ENCODE peak calls at places on chromosome 17, in nine cellular contexts. X, S, K, Z, A, B, U, I and R are unnamed samples.

GRCh38 chr17:78360371-78361226 is 722 bp upstream of the SOCS3 start:
- DNase-seq in X (no peak), S (peak; percentile 86), K (peak; percentile 97), Z (peak; percentile 88), A (peak; percentile 94), B (peak; percentile 89), U (no peak), I (peak; percentile 80), R (peak; percentile 97)

GRCh38 chr17:82489117-82489516 is 30.4 kb upstream of the FOXK2 start:
- DNase-seq in X (no peak), S (no peak), K (no peak), Z (no peak), A (peak; percentile 58), B (peak; percentile 14), U (no peak), I (no peak), R (no peak)

GRCh38 chr17:32732296-32732642 is 144.7 kb downstream of the MYO1D start:
- DNase-seq in X (no peak), S (no peak), K (no peak), Z (no peak), A (no peak), B (no peak), U (no peak), I (no peak), R (no peak)

GRCh38 chr17:28338056-28338768 is 2.7 kb downstream of the TNFAIP1 start:
- DNase-seq in X (peak; percentile 21), S (no peak), K (no peak), Z (no peak), A (peak; percentile 83), B (no peak), U (no peak), I (no peak), R (no peak)

GRCh38 chr17:3762922-3763776 is 37.8 kb downstream of the ITGAE start:
- DNase-seq in X (no peak), S (no peak), K (peak; percentile 29), Z (no peak), A (no peak), B (no peak), U (no peak), I (peak; percentile 22), R (no peak)

GRCh38 chr17:4950757-4951204 is at the start of gene ENO3:
- DNase-seq in X (no peak), S (no peak), K (no peak), Z (no peak), A (no peak), B (no peak), U (no peak), I (no peak), R (no peak)

GRCh38 chr17:18319604-18320256 is 4.6 kb downstream of the SMCR8 start:
- DNase-seq in X (peak; percentile 47), S (no peak), K (no peak), Z (peak; percentile 35), A (no peak), B (peak; percentile 67), U (no peak), I (peak; percentile 70), R (no peak)

GRCh38 chr17:45784583-45785372 is 658 bp downstream of the CRHR1 start:
- DNase-seq in X (no peak), S (no peak), K (no peak), Z (peak; percentile 46), A (no peak), B (peak; percentile 29), U (no peak), I (peak; percentile 74), R (peak; percentile 48)

GRCh38 chr17:69218986-69219385 is 9.6 kb downstream of the ABCA10 start:
- DNase-seq in X (no peak), S (no peak), K (no peak), Z (no peak), A (no peak), B (peak; percentile 42), U (no peak), I (no peak), R (no peak)

GRCh38 chr17:69208640-69209039 is 20.0 kb downstream of the ABCA10 start:
- DNase-seq in X (no peak), S (no peak), K (no peak), Z (no peak), A (no peak), B (no peak), U (no peak), I (no peak), R (no peak)

DNA sequence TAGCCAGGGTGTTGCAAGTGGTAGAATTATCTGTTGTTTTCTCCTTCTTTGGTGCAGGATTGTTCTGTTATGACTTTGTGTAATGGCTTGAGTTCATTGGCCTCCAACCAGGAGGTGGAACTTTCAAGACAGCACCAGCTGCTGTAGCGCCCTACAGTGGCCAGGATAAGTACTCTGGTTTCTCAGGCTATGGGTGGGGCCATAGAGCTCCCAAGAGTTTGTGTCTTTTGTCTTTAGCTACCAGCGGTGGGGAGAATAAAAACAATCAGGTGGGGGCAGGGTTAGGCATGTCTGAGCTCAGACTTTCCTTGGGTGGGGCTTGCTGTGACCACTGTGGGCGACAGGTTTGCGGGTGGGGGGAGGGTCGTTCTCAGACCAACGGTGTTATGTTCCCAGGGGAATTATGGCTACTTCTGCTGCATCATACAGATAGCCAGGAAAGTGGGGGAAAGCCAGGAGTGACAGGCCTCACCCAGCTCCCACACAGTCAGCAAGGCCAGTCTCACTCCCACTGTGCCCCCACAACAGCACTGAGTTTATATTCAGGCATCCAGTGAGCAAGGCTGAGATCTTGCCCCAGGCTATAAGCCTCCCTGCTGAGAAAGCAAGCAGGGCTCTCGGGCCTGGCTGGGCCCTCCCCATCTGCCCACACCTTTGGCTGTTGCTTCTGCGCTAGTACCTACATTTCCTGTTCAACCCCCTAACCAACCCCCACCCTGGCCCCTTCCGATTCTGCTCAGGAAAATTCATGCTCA is 15.4 kb downstream of the ABCA10 start:
- DNase-seq in X (no peak), S (no peak), K (no peak), Z (no peak), A (no peak), B (peak; percentile 4), U (no peak), I (peak; percentile 4), R (no peak)
- TF ChIP-seq CTCF in X (no peak), S (no peak), K (no peak), Z (no peak), A (no peak), B (no peak), U (no peak), I (no peak), R (no peak)

DNA sequence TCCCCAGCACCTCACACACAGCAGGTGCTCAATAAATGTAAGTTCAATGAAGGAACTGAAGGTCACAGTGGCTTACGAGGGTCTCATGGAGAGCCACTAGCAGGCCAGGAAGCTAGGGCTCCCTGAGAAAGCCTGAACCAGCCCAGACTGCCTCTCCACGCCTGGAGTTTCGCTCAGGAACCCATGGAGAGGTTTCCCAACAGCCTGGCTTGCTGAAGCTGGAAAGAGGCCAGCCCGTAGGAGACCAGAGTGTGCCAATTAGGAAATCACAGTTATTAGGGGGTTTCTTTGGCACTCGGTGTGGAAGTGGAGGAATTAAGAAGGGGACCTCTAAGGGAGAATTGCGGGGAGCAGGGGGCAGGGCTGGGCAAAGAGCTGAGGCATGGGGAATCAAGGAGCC is 36.3 kb upstream of the CACNG1 start:
- DNase-seq in X (no peak), S (no peak), K (no peak), Z (no peak), A (no peak), B (no peak), U (no peak), I (no peak), R (no peak)
- TF ChIP-seq CTCF in X (no peak), S (no peak), K (no peak), Z (no peak), A (no peak), B (no peak), U (no peak), I (no peak), R (no peak)

GRCh38 chr17:58626905-58627304 is 64.9 kb downstream of the TEX14 start:
- DNase-seq in X (no peak), S (no peak), K (no peak), Z (peak; percentile 29), A (no peak), B (no peak), U (no peak), I (peak; percentile 34), R (no peak)

GRCh38 chr17:58630883-58631522 is 60.8 kb downstream of the TEX14 start:
- DNase-seq in X (no peak), S (no peak), K (no peak), Z (peak; percentile 36), A (peak; percentile 6), B (no peak), U (no peak), I (no peak), R (no peak)

GRCh38 chr17:58637011-58637570 is 54.8 kb downstream of the TEX14 start:
- DNase-seq in X (no peak), S (no peak), K (no peak), Z (no peak), A (no peak), B (no peak), U (no peak), I (no peak), R (no peak)

GRCh38 chr17:58632324-58633314 is 59.2 kb downstream of the TEX14 start:
- DNase-seq in X (no peak), S (no peak), K (no peak), Z (no peak), A (no peak), B (no peak), U (no peak), I (peak; percentile 12), R (no peak)

DNA sequence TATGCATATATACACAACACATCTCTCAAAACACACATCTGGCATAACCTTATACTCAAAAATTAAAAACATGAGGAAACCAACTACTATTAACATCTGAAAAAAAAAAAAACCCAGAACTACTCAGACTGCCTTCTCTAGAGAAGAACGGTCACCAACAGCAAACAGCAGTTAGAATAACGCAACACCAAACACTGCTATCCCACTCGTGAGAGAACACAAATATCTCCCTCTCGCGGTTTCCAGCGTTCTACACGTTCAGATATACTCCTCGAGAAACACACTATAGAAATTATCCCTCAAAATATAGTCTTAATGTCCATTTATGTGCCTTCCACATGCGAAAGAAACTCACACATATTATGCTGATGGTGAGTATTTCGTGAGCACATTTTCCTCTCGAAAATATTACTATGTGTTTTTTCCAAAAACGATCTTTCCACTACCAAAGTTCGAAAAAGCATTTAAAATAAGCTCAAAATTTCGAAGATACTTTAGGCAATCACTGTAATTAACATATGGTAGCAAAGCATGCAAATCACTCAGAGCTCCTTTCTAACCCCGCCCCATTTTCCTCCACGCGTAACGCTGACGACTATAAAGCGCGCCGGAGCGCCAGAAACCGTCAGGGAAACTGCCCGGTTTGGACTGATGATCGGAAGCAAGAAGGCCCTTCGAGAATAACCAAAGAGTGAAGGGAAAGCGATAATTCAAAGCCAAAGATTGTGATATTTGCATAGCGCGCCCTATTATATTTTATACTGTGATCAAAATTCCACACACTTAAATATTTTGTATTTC is 60.1 kb downstream of the TEX14 start:
- DNase-seq in X (peak; percentile 93), S (peak; percentile 84), K (peak; percentile 96), Z (peak; percentile 97), A (peak; percentile 96), B (peak; percentile 96), U (peak; percentile 83), I (peak; percentile 96), R (peak; percentile 84)
- TF ChIP-seq CTCF in X (no peak), S (no peak), K (peak; percentile 71), Z (peak; percentile 1), A (peak; percentile 29), B (peak; percentile 24), U (peak; percentile 19), I (no peak), R (peak; percentile 25)

DNA sequence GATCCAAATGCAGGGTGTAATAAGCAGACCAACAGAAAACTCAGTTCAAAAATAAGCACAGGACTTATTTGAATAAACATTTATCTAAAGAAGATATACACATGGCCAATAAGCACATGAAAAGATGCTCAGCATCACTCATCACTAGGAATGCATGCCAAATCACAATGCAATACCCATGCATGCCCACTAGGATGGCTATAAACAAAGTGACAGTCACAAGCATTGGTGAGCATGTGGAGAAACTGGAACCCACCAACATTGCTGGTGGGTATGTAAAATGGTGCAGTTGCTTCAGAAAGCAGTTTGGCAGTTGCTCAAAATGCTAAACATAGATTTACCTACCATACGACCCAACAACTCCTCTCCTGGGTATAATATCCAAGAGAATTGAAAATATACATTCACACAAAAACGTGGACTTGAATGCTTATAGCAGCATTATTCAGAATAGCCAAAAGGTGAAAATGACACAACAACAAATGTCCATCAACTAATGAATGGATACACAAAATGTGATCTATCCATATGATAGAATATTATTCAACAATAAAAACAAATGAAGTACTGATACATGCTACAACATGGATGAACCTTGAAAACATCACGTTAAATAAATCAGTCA is 20.1 kb downstream of the UBE2O start:
- DNase-seq in X (no peak), S (no peak), K (no peak), Z (no peak), A (no peak), B (peak; percentile 54), U (no peak), I (peak; percentile 32), R (no peak)
- TF ChIP-seq CTCF in X (peak; percentile 40), S (peak; percentile 64), K (peak; percentile 70), Z (peak; percentile 27), A (peak; percentile 43), B (peak; percentile 55), U (peak; percentile 35), I (peak; percentile 39), R (peak; percentile 45)